ENCODE peak calls at places on chromosomes 4 and X, in four cellular contexts. One of them, this sample, is unnamed.

GRCh38 chr4:54082168-54082567 is 17.8 kb upstream of the CHIC2 start:
- DNase-seq in posterior vena cava: no peak
- DNase-seq in caudate nucleus: no peak
- DNase-seq in stimulated activated CD4-positive, alpha-beta T cell treated with anti-CD3 and anti-CD28 coated beads, TNF-alpha, amount 100 ng/mL, for 48 hours: no peak
- DNase-seq in this sample: no peak

GRCh38 chr4:26173619-26174018 is 147.2 kb upstream of the RBPJ start:
- DNase-seq in posterior vena cava: no peak
- DNase-seq in caudate nucleus: no peak
- DNase-seq in stimulated activated CD4-positive, alpha-beta T cell treated with anti-CD3 and anti-CD28 coated beads, TNF-alpha, amount 100 ng/mL, for 48 hours: no peak
- DNase-seq in this sample: no peak

GRCh38 chr4:133921280-133922195 is 280.1 kb downstream of the PABPC4L start:
- DNase-seq in stimulated activated CD4-positive, alpha-beta T cell treated with anti-CD3 and anti-CD28 coated beads, TNF-alpha, amount 100 ng/mL, for 48 hours: no peak
- DNase-seq in posterior vena cava: no peak
- DNase-seq in caudate nucleus: no peak
- DNase-seq in this sample: no peak

GRCh38 chr4:149264093-149264733 is 551.4 kb downstream of the IQCM start:
- DNase-seq in caudate nucleus: no peak
- DNase-seq in stimulated activated CD4-positive, alpha-beta T cell treated with anti-CD3 and anti-CD28 coated beads, TNF-alpha, amount 100 ng/mL, for 48 hours: no peak
- DNase-seq in posterior vena cava: no peak
- DNase-seq in this sample: peak

GRCh38 chr4:30717208-30718020 is 2.8 kb upstream of the PCDH7 start:
- DNase-seq in caudate nucleus: no peak
- DNase-seq in posterior vena cava: peak
- DNase-seq in stimulated activated CD4-positive, alpha-beta T cell treated with anti-CD3 and anti-CD28 coated beads, TNF-alpha, amount 100 ng/mL, for 48 hours: no peak
- DNase-seq in this sample: peak

GRCh38 chr4:97605927-97606326 is 537.3 kb downstream of the STPG2 start:
- DNase-seq in stimulated activated CD4-positive, alpha-beta T cell treated with anti-CD3 and anti-CD28 coated beads, TNF-alpha, amount 100 ng/mL, for 48 hours: no peak
- DNase-seq in posterior vena cava: no peak
- DNase-seq in caudate nucleus: no peak
- DNase-seq in this sample: no peak

GRCh38 chr4:38177792-38178665 is 217.8 kb downstream of the PTTG2 start:
- DNase-seq in stimulated activated CD4-positive, alpha-beta T cell treated with anti-CD3 and anti-CD28 coated beads, TNF-alpha, amount 100 ng/mL, for 48 hours: no peak
- DNase-seq in caudate nucleus: no peak
- DNase-seq in posterior vena cava: peak
- DNase-seq in this sample: peak

GRCh38 chrX:32985544-32985943 is 225.8 kb downstream of the DMD start:
- DNase-seq in caudate nucleus: no peak
- DNase-seq in stimulated activated CD4-positive, alpha-beta T cell treated with anti-CD3 and anti-CD28 coated beads, TNF-alpha, amount 100 ng/mL, for 48 hours: no peak
- DNase-seq in posterior vena cava: no peak
- DNase-seq in this sample: no peak

GRCh38 chrX:14964500-14964899 is 91.3 kb downstream of the MOSPD2 start:
- DNase-seq in caudate nucleus: no peak
- DNase-seq in posterior vena cava: no peak
- DNase-seq in stimulated activated CD4-positive, alpha-beta T cell treated with anti-CD3 and anti-CD28 coated beads, TNF-alpha, amount 100 ng/mL, for 48 hours: no peak
- DNase-seq in this sample: no peak

GRCh38 chr4:152937535-152938236 is 1.6 kb downstream of the FHDC1 start:
- DNase-seq in caudate nucleus: no peak
- DNase-seq in stimulated activated CD4-positive, alpha-beta T cell treated with anti-CD3 and anti-CD28 coated beads, TNF-alpha, amount 100 ng/mL, for 48 hours: no peak
- DNase-seq in posterior vena cava: peak
- DNase-seq in this sample: no peak

GRCh38 chrX:32687379-32687778 is 524.0 kb downstream of the DMD start:
- DNase-seq in stimulated activated CD4-positive, alpha-beta T cell treated with anti-CD3 and anti-CD28 coated beads, TNF-alpha, amount 100 ng/mL, for 48 hours: no peak
- DNase-seq in posterior vena cava: no peak
- DNase-seq in caudate nucleus: no peak
- DNase-seq in this sample: no peak

This sample was measured in lung.